ENCODE peak calls at places on chromosomes 12 and 14, in five cellular contexts. P is fibroblast of mammary gland, U is fibroblast of pulmonary artery, H is NAMALWA, S is caudate nucleus. B is an unnamed sample.
A peak's percentile ranks its signal among the peaks of the same experiment; 100 is the strongest.

GRCh38 chr12:49336645-49337584 is at the start of gene C1QL4:
- DNase-seq in P (peak; percentile 48), U (peak; percentile 61), H (peak; percentile 82), S (peak; percentile 44), B (peak; percentile 67)

GRCh38 chr12:3252416-3252815 is 175.2 kb downstream of the TSPAN9 start:
- DNase-seq in P (peak; percentile 68), U (peak; percentile 63), H (no peak), S (no peak), B (peak; percentile 93)

GRCh38 chr12:65561798-65562382 is 262.4 kb upstream of the HMGA2 start:
- DNase-seq in P (peak; percentile 88), U (peak; percentile 71), H (no peak), S (no peak), B (no peak)

GRCh38 chr12:67442347-67442841 is 173.2 kb downstream of the CAND1 start:
- DNase-seq in P (no peak), U (no peak), H (no peak), S (no peak), B (no peak)

GRCh38 chr12:132003846-132004245 is 54.1 kb downstream of the EP400 start:
- DNase-seq in P (peak; percentile 32), U (peak; percentile 75), H (no peak), S (no peak), B (no peak)

GRCh38 chr12:67415473-67415872 is 146.3 kb downstream of the CAND1 start:
- DNase-seq in P (peak; percentile 64), U (peak; percentile 41), H (peak; percentile 63), S (no peak), B (no peak)

GRCh38 chr14:24051789-24052655 is at the start of gene CARMIL3:
- DNase-seq in P (peak; percentile 16), U (peak; percentile 42), H (peak; percentile 74), S (peak; percentile 54), B (no peak)

GRCh38 chr12:110637869-110638441 is 24.0 kb downstream of the TCTN1 start:
- DNase-seq in P (peak; percentile 4), U (no peak), H (no peak), S (no peak), B (no peak)

GRCh38 chr12:99618657-99619056 is 28.9 kb upstream of the GARIN6 start:
- DNase-seq in P (no peak), U (no peak), H (no peak), S (no peak), B (no peak)

GRCh38 chr12:597926-598568 is 65.2 kb downstream of the NINJ2 start:
- DNase-seq in P (no peak), U (no peak), H (no peak), S (no peak), B (no peak)

GRCh38 chr12:3436496-3437060 is 54.4 kb upstream of the PRMT8 start:
- DNase-seq in P (no peak), U (no peak), H (no peak), S (no peak), B (no peak)

GRCh38 chr14:87686736-87687135 is 306.2 kb downstream of the GALC start:
- DNase-seq in P (no peak), U (no peak), H (no peak), S (no peak), B (no peak)

GRCh38 chr14:75440733-75441474 is 13.1 kb downstream of the JDP2 start:
- DNase-seq in P (peak; percentile 95), U (peak; percentile 83), H (no peak), S (no peak), B (peak; percentile 64)

GRCh38 chr14:100824946-100825690 is 800 bp upstream of the MEG3 start:
- DNase-seq in P (no peak), U (no peak), H (no peak), S (no peak), B (no peak)

GRCh38 chr12:99984271-99985128 is at the start of gene ANKS1B:
- DNase-seq in P (peak; percentile 39), U (peak; percentile 35), H (no peak), S (peak; percentile 14), B (peak; percentile 55)

GRCh38 chr12:56723889-56724659 is 1.0 kb downstream of the NACA start:
- DNase-seq in P (peak; percentile 91), U (peak; percentile 89), H (peak; percentile 52), S (no peak), B (peak; percentile 69)

GRCh38 chr12:65879878-65880277 is 55.6 kb downstream of the HMGA2 start:
- DNase-seq in P (peak; percentile 88), U (peak; percentile 83), H (no peak), S (no peak), B (no peak)

GRCh38 chr14:95196268-95196667 is 38.9 kb upstream of the DICER1 start:
- DNase-seq in P (no peak), U (peak; percentile 18), H (peak; percentile 75), S (no peak), B (no peak)

GRCh38 chr14:80784824-80785223 is 156.7 kb downstream of the CEP128 start:
- DNase-seq in P (peak; percentile 35), U (peak; percentile 43), H (no peak), S (no peak), B (no peak)

GRCh38 chr12:95574030-95574429 is 22.8 kb upstream of the USP44 start:
- DNase-seq in P (no peak), U (no peak), H (no peak), S (no peak), B (no peak)